ENCODE peak calls at places on chromosomes 4 and X, in four cellular contexts. I, U, W and Q are unnamed samples.

GRCh38 chrX:131217878-131218486 is 71.1 kb downstream of the IGSF1 start:
- DNase-seq in U (no peak), I (no peak), W (no peak), Q (no peak)

GRCh38 chr4:167550021-167550420 is 315.7 kb upstream of the SPOCK3 start:
- DNase-seq in U (no peak), I (no peak), W (no peak), Q (no peak)

GRCh38 chrX:2401590-2402360 is 99.0 kb downstream of the DHRSX start:
- DNase-seq in U (no peak), W (no peak), I (no peak), Q (no peak)

GRCh38 chr4:186622788-186623464 is 67.6 kb upstream of the MTNR1A start:
- DNase-seq in U (no peak), I (no peak), W (no peak), Q (no peak)

GRCh38 chr4:121454251-121454979 is 73.6 kb upstream of the QRFPR start:
- DNase-seq in W (no peak), U (no peak), I (no peak), Q (no peak)

GRCh38 chr4:166252487-166253402 is 379.7 kb downstream of the TLL1 start:
- DNase-seq in I (no peak), W (no peak), U (no peak), Q (no peak)

GRCh38 chrX:45422216-45422925 is 221.7 kb upstream of the DIPK2B start:
- DNase-seq in U (no peak), I (no peak), W (no peak), Q (no peak)

GRCh38 chr4:113083346-113083745 is 33.9 kb downstream of the ANK2 start:
- DNase-seq in I (no peak), U (no peak), W (no peak), Q (no peak)

GRCh38 chr4:138449938-138450337 is 207.8 kb upstream of the SLC7A11 start:
- DNase-seq in U (no peak), I (no peak), W (no peak), Q (no peak)

GRCh38 chr4:17142232-17142711 is 243.8 kb upstream of the LDB2 start:
- DNase-seq in W (no peak), U (no peak), I (no peak), Q (no peak)

GRCh38 chrX:115449742-115450141 is 111.2 kb upstream of the PLS3 start:
- DNase-seq in U (no peak), W (no peak), I (no peak), Q (no peak)

GRCh38 chr4:47313396-47313795 is 150.1 kb downstream of the COMMD8 start:
- DNase-seq in W (no peak), I (no peak), U (no peak), Q (no peak)

GRCh38 chrX:84187501-84188319 is at the start of gene RPS6KA6:
- DNase-seq in U (no peak), W (no peak), I (peak; percentile 27), Q (no peak)

GRCh38 chr4:149884529-149885206 is 69.0 kb upstream of the IQCM start:
- DNase-seq in I (no peak), U (no peak), W (no peak), Q (no peak)

GRCh38 chr4:84258905-84259830 is 239.9 kb downstream of the NKX6-1 start:
- DNase-seq in U (no peak), I (no peak), W (no peak), Q (no peak)